ENCODE peak calls at places on chromosomes 1 and 21, in seven cellular contexts. One of them, this sample, is unnamed.
A peak's percentile ranks its signal among the peaks of the same experiment; 100 is the strongest.

GRCh38 chr1:35500439-35500838 is 56.8 kb downstream of the KIAA0319L start:
- DNase-seq in prostate gland: no peak
- DNase-seq in HCT116: no peak
- DNase-seq in suprapubic skin: no peak
- DNase-seq in transverse colon: no peak
- DNase-seq in K562: no peak
- DNase-seq in endothelial cell of umbilical vein: no peak
- DNase-seq in this sample: no peak

GRCh38 chr1:156942576-156942975 is 22.1 kb downstream of the LRRC71 start:
- DNase-seq in prostate gland: no peak
- DNase-seq in HCT116: no peak
- DNase-seq in suprapubic skin: no peak
- DNase-seq in transverse colon: no peak
- DNase-seq in K562: no peak
- DNase-seq in endothelial cell of umbilical vein: no peak
- DNase-seq in this sample: no peak

GRCh38 chr1:156238248-156238647 is 3.7 kb upstream of the BGLAP start:
- DNase-seq in prostate gland: no peak
- DNase-seq in HCT116: no peak
- DNase-seq in suprapubic skin: no peak
- DNase-seq in transverse colon: no peak
- DNase-seq in K562: no peak
- DNase-seq in endothelial cell of umbilical vein: no peak
- DNase-seq in this sample: no peak

GRCh38 chr1:61742620-61743431 is 546 bp downstream of the PATJ start:
- DNase-seq in prostate gland: peak; percentile 23
- DNase-seq in HCT116: no peak
- DNase-seq in suprapubic skin: peak; percentile 80
- DNase-seq in transverse colon: peak; percentile 42
- DNase-seq in K562: no peak
- DNase-seq in endothelial cell of umbilical vein: peak; percentile 49
- DNase-seq in this sample: peak; percentile 50

GRCh38 chr1:93016171-93016570 is 54.9 kb upstream of the DIPK1A start:
- DNase-seq in prostate gland: no peak
- DNase-seq in HCT116: no peak
- DNase-seq in suprapubic skin: no peak
- DNase-seq in transverse colon: no peak
- DNase-seq in K562: no peak
- DNase-seq in endothelial cell of umbilical vein: no peak
- DNase-seq in this sample: no peak

GRCh38 chr21:43922949-43923348 is 57.9 kb downstream of the AGPAT3 start:
- DNase-seq in prostate gland: no peak
- DNase-seq in HCT116: no peak
- DNase-seq in suprapubic skin: no peak
- DNase-seq in transverse colon: no peak
- DNase-seq in K562: no peak
- DNase-seq in endothelial cell of umbilical vein: no peak
- DNase-seq in this sample: no peak

GRCh38 chr1:26468911-26469310 is 3.3 kb upstream of the HMGN2 start:
- DNase-seq in prostate gland: peak; percentile 16
- DNase-seq in HCT116: no peak
- DNase-seq in suprapubic skin: no peak
- DNase-seq in transverse colon: peak; percentile 74
- DNase-seq in K562: no peak
- DNase-seq in endothelial cell of umbilical vein: no peak
- DNase-seq in this sample: no peak

GRCh38 chr1:62232885-62233284 is 38.2 kb downstream of the L1TD1 start:
- DNase-seq in prostate gland: no peak
- DNase-seq in HCT116: no peak
- DNase-seq in suprapubic skin: no peak
- DNase-seq in transverse colon: no peak
- DNase-seq in K562: no peak
- DNase-seq in endothelial cell of umbilical vein: no peak
- DNase-seq in this sample: no peak

DNA sequence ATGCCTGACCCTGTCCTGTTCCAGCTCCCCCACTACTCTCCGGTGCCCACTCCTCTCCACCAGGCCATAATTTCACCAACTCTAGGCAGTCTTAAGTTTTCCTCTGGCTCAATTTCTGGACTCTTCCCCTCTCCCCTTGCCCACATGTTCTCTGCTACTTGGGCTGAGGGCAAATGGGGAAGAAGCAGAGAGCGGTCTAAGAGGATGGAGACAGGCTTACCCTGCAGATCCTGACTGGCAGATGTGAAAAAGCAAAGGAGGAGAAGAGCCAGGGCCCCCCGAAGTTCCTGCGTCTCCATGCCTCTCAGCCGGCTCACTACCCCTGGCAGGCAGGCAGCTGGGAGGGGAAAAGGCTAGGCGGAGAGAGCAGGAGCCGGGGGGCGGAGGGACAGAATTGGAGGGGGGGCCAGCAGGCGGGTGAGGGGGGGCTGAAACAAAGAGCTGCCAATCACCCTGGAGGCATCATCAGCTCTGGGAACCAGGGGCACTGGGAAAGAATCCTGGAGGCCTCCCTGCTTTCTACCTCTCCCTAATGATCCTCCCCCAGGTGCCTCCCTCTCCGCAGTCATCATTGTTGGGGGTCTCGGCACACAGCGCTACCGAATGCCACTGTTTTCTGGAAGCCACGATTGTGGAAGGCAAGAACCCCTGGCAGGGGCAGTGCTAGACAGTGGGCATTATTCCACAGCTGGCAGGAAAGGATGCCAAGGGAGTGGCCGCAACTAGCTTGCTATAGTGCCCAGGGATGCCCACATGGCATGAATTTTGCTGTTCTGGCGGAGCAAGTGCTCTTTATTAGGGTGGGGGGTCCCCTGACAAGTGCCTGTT is at the start of gene THBS3:
- DNase-seq in prostate gland: no peak
- DNase-seq in HCT116: no peak
- DNase-seq in suprapubic skin: no peak
- DNase-seq in transverse colon: no peak
- DNase-seq in K562: peak; percentile 40
- DNase-seq in endothelial cell of umbilical vein: peak; percentile 23
- DNase-seq in this sample: no peak
- TF ChIP-seq POLR2AphosphoS5 in prostate gland: no peak
- TF ChIP-seq POLR2AphosphoS5 in HCT116: no peak
- TF ChIP-seq POLR2AphosphoS5 in suprapubic skin: no peak
- TF ChIP-seq POLR2AphosphoS5 in transverse colon: no peak
- TF ChIP-seq POLR2AphosphoS5 in K562: no peak
- TF ChIP-seq POLR2AphosphoS5 in endothelial cell of umbilical vein: no peak
- TF ChIP-seq POLR2AphosphoS5 in this sample: no peak

GRCh38 chr1:231357831-231358354 is 19.8 kb downstream of the SPRTN start:
- DNase-seq in prostate gland: peak; percentile 62
- DNase-seq in HCT116: peak; percentile 48
- DNase-seq in suprapubic skin: no peak
- DNase-seq in transverse colon: peak; percentile 19
- DNase-seq in K562: peak; percentile 51
- DNase-seq in endothelial cell of umbilical vein: peak; percentile 82
- DNase-seq in this sample: peak; percentile 23
- TF ChIP-seq POLR2A in prostate gland: no peak
- TF ChIP-seq POLR2A in HCT116: no peak
- TF ChIP-seq POLR2A in suprapubic skin: no peak
- TF ChIP-seq POLR2A in transverse colon: no peak
- TF ChIP-seq POLR2A in K562: no peak
- TF ChIP-seq POLR2A in endothelial cell of umbilical vein: no peak
- TF ChIP-seq POLR2A in this sample: no peak

GRCh38 chr1:19496529-19496877 is 11.2 kb upstream of the CAPZB start:
- DNase-seq in prostate gland: no peak
- DNase-seq in HCT116: no peak
- DNase-seq in suprapubic skin: no peak
- DNase-seq in transverse colon: no peak
- DNase-seq in K562: no peak
- DNase-seq in endothelial cell of umbilical vein: no peak
- DNase-seq in this sample: no peak

GRCh38 chr1:19495816-19496528 is 10.6 kb upstream of the CAPZB start:
- DNase-seq in prostate gland: no peak
- DNase-seq in HCT116: no peak
- DNase-seq in suprapubic skin: no peak
- DNase-seq in transverse colon: no peak
- DNase-seq in K562: no peak
- DNase-seq in endothelial cell of umbilical vein: no peak
- DNase-seq in this sample: no peak

GRCh38 chr1:19493547-19493946 is 8.2 kb upstream of the CAPZB start:
- DNase-seq in prostate gland: no peak
- DNase-seq in HCT116: no peak
- DNase-seq in suprapubic skin: no peak
- DNase-seq in transverse colon: no peak
- DNase-seq in K562: no peak
- DNase-seq in endothelial cell of umbilical vein: no peak
- DNase-seq in this sample: no peak

DNA sequence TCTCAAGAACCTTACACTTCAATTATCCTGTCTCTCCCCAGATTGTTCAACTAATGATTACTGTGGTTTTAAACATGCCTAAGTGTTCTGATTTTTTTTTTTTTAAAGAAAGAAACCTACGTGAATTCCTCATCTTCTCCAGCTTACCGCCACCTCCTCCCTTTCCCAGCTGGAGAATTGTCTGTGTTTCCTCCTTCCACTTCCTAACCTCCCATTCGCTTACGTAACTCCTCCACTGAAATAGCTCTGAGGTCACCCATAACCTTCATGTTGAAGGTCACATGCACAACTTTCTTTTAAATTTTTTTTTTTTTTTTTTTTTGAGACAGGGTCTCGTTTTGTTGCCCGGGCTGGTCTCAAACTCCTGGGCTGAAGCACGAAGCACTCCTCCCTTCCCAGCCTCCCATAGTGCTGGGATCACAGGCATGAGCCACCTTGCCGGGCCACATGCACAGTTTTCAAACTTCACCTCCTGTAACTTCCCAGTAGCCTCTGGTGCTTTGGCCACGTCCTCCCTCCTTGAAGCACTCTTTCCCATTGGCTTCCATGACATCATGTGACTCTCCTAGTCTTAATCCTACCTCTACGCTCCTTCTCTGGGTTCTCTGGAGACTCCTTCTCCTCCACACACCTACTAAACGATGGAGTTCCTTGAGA is 9.8 kb upstream of the CAPZB start:
- DNase-seq in prostate gland: no peak
- DNase-seq in HCT116: no peak
- DNase-seq in suprapubic skin: no peak
- DNase-seq in transverse colon: no peak
- DNase-seq in K562: peak; percentile 39
- DNase-seq in endothelial cell of umbilical vein: no peak
- DNase-seq in this sample: no peak
- TF ChIP-seq POLR2AphosphoS5 in prostate gland: no peak
- TF ChIP-seq POLR2AphosphoS5 in HCT116: no peak
- TF ChIP-seq POLR2AphosphoS5 in suprapubic skin: no peak
- TF ChIP-seq POLR2AphosphoS5 in transverse colon: no peak
- TF ChIP-seq POLR2AphosphoS5 in K562: no peak
- TF ChIP-seq POLR2AphosphoS5 in endothelial cell of umbilical vein: no peak
- TF ChIP-seq POLR2AphosphoS5 in this sample: no peak

GRCh38 chr1:234980657-234981396 is 147.8 kb downstream of the TOMM20 start:
- DNase-seq in prostate gland: no peak
- DNase-seq in HCT116: peak; percentile 79
- DNase-seq in suprapubic skin: peak; percentile 94
- DNase-seq in transverse colon: peak; percentile 72
- DNase-seq in K562: no peak
- DNase-seq in endothelial cell of umbilical vein: peak; percentile 97
- DNase-seq in this sample: no peak
- TF ChIP-seq POLR2A in prostate gland: no peak
- TF ChIP-seq POLR2A in HCT116: peak; percentile 52
- TF ChIP-seq POLR2A in suprapubic skin: no peak
- TF ChIP-seq POLR2A in transverse colon: peak; percentile 12
- TF ChIP-seq POLR2A in K562: no peak
- TF ChIP-seq POLR2A in endothelial cell of umbilical vein: peak; percentile 81
- TF ChIP-seq POLR2A in this sample: peak; percentile 81